ENCODE peak calls at places on chromosomes 1 and 21, in seven cellular contexts. One of them, this sample, is unnamed.

GRCh38 chr1:44802306-44803061 is 2.3 kb downstream of the PLK3 start:
- DNase-seq in AG08396: no peak
- DNase-seq in NAMALWA: no peak
- DNase-seq in occipital lobe: peak
- DNase-seq in stimulated activated CD4-positive, alpha-beta T cell treated with anti-CD3 and anti-CD28 coated beads, Interleukin-1b, Interleukin-23, amount 100 ng/mL, for 1 hour: no peak
- DNase-seq in tibial artery: peak
- DNase-seq in hepatic stellate cell: no peak
- DNase-seq in this sample: no peak

GRCh38 chr1:8398677-8399076 is 80.8 kb downstream of the SLC45A1 start:
- DNase-seq in AG08396: no peak
- DNase-seq in NAMALWA: peak
- DNase-seq in occipital lobe: no peak
- DNase-seq in stimulated activated CD4-positive, alpha-beta T cell treated with anti-CD3 and anti-CD28 coated beads, Interleukin-1b, Interleukin-23, amount 100 ng/mL, for 1 hour: no peak
- DNase-seq in tibial artery: no peak
- DNase-seq in hepatic stellate cell: no peak
- DNase-seq in this sample: no peak

GRCh38 chr1:186155594-186155993 is 219.5 kb downstream of the TPR start:
- DNase-seq in AG08396: peak
- DNase-seq in NAMALWA: peak
- DNase-seq in occipital lobe: no peak
- DNase-seq in stimulated activated CD4-positive, alpha-beta T cell treated with anti-CD3 and anti-CD28 coated beads, Interleukin-1b, Interleukin-23, amount 100 ng/mL, for 1 hour: no peak
- DNase-seq in tibial artery: no peak
- DNase-seq in hepatic stellate cell: peak
- DNase-seq in this sample: no peak

GRCh38 chr1:12760256-12760795 is 13.2 kb upstream of the PRAMEF12 start:
- DNase-seq in AG08396: no peak
- DNase-seq in NAMALWA: peak
- DNase-seq in occipital lobe: no peak
- DNase-seq in stimulated activated CD4-positive, alpha-beta T cell treated with anti-CD3 and anti-CD28 coated beads, Interleukin-1b, Interleukin-23, amount 100 ng/mL, for 1 hour: no peak
- DNase-seq in tibial artery: no peak
- DNase-seq in hepatic stellate cell: no peak
- DNase-seq in this sample: no peak

GRCh38 chr1:156504062-156504813 is 3.7 kb upstream of the MEF2D start:
- DNase-seq in AG08396: no peak
- DNase-seq in NAMALWA: peak
- DNase-seq in occipital lobe: no peak
- DNase-seq in stimulated activated CD4-positive, alpha-beta T cell treated with anti-CD3 and anti-CD28 coated beads, Interleukin-1b, Interleukin-23, amount 100 ng/mL, for 1 hour: no peak
- DNase-seq in tibial artery: no peak
- DNase-seq in hepatic stellate cell: no peak
- DNase-seq in this sample: no peak

GRCh38 chr1:43818691-43819090 is 111.4 kb downstream of the ST3GAL3 start:
- DNase-seq in AG08396: no peak
- DNase-seq in NAMALWA: no peak
- DNase-seq in occipital lobe: no peak
- DNase-seq in stimulated activated CD4-positive, alpha-beta T cell treated with anti-CD3 and anti-CD28 coated beads, Interleukin-1b, Interleukin-23, amount 100 ng/mL, for 1 hour: no peak
- DNase-seq in tibial artery: no peak
- DNase-seq in hepatic stellate cell: no peak
- DNase-seq in this sample: no peak

GRCh38 chr1:12556368-12556930 is 61.6 kb downstream of the DHRS3 start:
- DNase-seq in AG08396: peak
- DNase-seq in NAMALWA: no peak
- DNase-seq in occipital lobe: no peak
- DNase-seq in stimulated activated CD4-positive, alpha-beta T cell treated with anti-CD3 and anti-CD28 coated beads, Interleukin-1b, Interleukin-23, amount 100 ng/mL, for 1 hour: no peak
- DNase-seq in tibial artery: peak
- DNase-seq in hepatic stellate cell: peak
- DNase-seq in this sample: no peak

GRCh38 chr1:118184737-118185082 is 318 bp downstream of the SPAG17 start:
- DNase-seq in AG08396: no peak
- DNase-seq in NAMALWA: no peak
- DNase-seq in occipital lobe: no peak
- DNase-seq in stimulated activated CD4-positive, alpha-beta T cell treated with anti-CD3 and anti-CD28 coated beads, Interleukin-1b, Interleukin-23, amount 100 ng/mL, for 1 hour: no peak
- DNase-seq in tibial artery: no peak
- DNase-seq in hepatic stellate cell: no peak
- DNase-seq in this sample: no peak

GRCh38 chr1:171939730-171940129 is 98.4 kb downstream of the DNM3 start:
- DNase-seq in AG08396: no peak
- DNase-seq in NAMALWA: no peak
- DNase-seq in occipital lobe: no peak
- DNase-seq in stimulated activated CD4-positive, alpha-beta T cell treated with anti-CD3 and anti-CD28 coated beads, Interleukin-1b, Interleukin-23, amount 100 ng/mL, for 1 hour: no peak
- DNase-seq in tibial artery: no peak
- DNase-seq in hepatic stellate cell: no peak
- DNase-seq in this sample: no peak

GRCh38 chr21:31161157-31161556 is 122.9 kb upstream of the KRTAP19-8 start:
- DNase-seq in AG08396: no peak
- DNase-seq in NAMALWA: no peak
- DNase-seq in occipital lobe: peak
- DNase-seq in stimulated activated CD4-positive, alpha-beta T cell treated with anti-CD3 and anti-CD28 coated beads, Interleukin-1b, Interleukin-23, amount 100 ng/mL, for 1 hour: no peak
- DNase-seq in tibial artery: no peak
- DNase-seq in hepatic stellate cell: no peak
- DNase-seq in this sample: no peak

GRCh38 chr1:192887426-192887825 is 78.6 kb downstream of the RGS2 start:
- DNase-seq in AG08396: no peak
- DNase-seq in NAMALWA: no peak
- DNase-seq in occipital lobe: no peak
- DNase-seq in stimulated activated CD4-positive, alpha-beta T cell treated with anti-CD3 and anti-CD28 coated beads, Interleukin-1b, Interleukin-23, amount 100 ng/mL, for 1 hour: no peak
- DNase-seq in tibial artery: no peak
- DNase-seq in hepatic stellate cell: no peak
- DNase-seq in this sample: no peak

GRCh38 chr1:36879613-36880012 is 154.7 kb downstream of the GRIK3 start:
- DNase-seq in AG08396: no peak
- DNase-seq in NAMALWA: no peak
- DNase-seq in occipital lobe: no peak
- DNase-seq in stimulated activated CD4-positive, alpha-beta T cell treated with anti-CD3 and anti-CD28 coated beads, Interleukin-1b, Interleukin-23, amount 100 ng/mL, for 1 hour: no peak
- DNase-seq in tibial artery: no peak
- DNase-seq in hepatic stellate cell: no peak
- DNase-seq in this sample: no peak

GRCh38 chr1:116769561-116769977 is 15.3 kb downstream of the CD2 start:
- DNase-seq in AG08396: no peak
- DNase-seq in NAMALWA: peak
- DNase-seq in occipital lobe: no peak
- DNase-seq in stimulated activated CD4-positive, alpha-beta T cell treated with anti-CD3 and anti-CD28 coated beads, Interleukin-1b, Interleukin-23, amount 100 ng/mL, for 1 hour: no peak
- DNase-seq in tibial artery: no peak
- DNase-seq in hepatic stellate cell: no peak
- DNase-seq in this sample: no peak

GRCh38 chr1:97136971-97137370 is 415.4 kb downstream of the PTBP2 start:
- DNase-seq in AG08396: no peak
- DNase-seq in NAMALWA: no peak
- DNase-seq in occipital lobe: no peak
- DNase-seq in stimulated activated CD4-positive, alpha-beta T cell treated with anti-CD3 and anti-CD28 coated beads, Interleukin-1b, Interleukin-23, amount 100 ng/mL, for 1 hour: no peak
- DNase-seq in tibial artery: no peak
- DNase-seq in hepatic stellate cell: no peak
- DNase-seq in this sample: no peak

GRCh38 chr1:115057661-115058249 is 28.1 kb downstream of the TSHB start:
- DNase-seq in AG08396: no peak
- DNase-seq in NAMALWA: no peak
- DNase-seq in occipital lobe: no peak
- DNase-seq in stimulated activated CD4-positive, alpha-beta T cell treated with anti-CD3 and anti-CD28 coated beads, Interleukin-1b, Interleukin-23, amount 100 ng/mL, for 1 hour: no peak
- DNase-seq in tibial artery: no peak
- DNase-seq in hepatic stellate cell: no peak
- DNase-seq in this sample: no peak

GRCh38 chr1:6336946-6337622 is 56.5 kb downstream of the ACOT7 start:
- DNase-seq in AG08396: no peak
- DNase-seq in NAMALWA: no peak
- DNase-seq in occipital lobe: no peak
- DNase-seq in stimulated activated CD4-positive, alpha-beta T cell treated with anti-CD3 and anti-CD28 coated beads, Interleukin-1b, Interleukin-23, amount 100 ng/mL, for 1 hour: no peak
- DNase-seq in tibial artery: no peak
- DNase-seq in hepatic stellate cell: no peak
- DNase-seq in this sample: no peak

GRCh38 chr1:200081151-200081981 is 53.9 kb downstream of the NR5A2 start:
- DNase-seq in AG08396: no peak
- DNase-seq in NAMALWA: no peak
- DNase-seq in occipital lobe: no peak
- DNase-seq in stimulated activated CD4-positive, alpha-beta T cell treated with anti-CD3 and anti-CD28 coated beads, Interleukin-1b, Interleukin-23, amount 100 ng/mL, for 1 hour: no peak
- DNase-seq in tibial artery: no peak
- DNase-seq in hepatic stellate cell: no peak
- DNase-seq in this sample: no peak

GRCh38 chr1:17251246-17251645 is 2.3 kb downstream of the PADI3 start:
- DNase-seq in AG08396: no peak
- DNase-seq in NAMALWA: no peak
- DNase-seq in occipital lobe: no peak
- DNase-seq in stimulated activated CD4-positive, alpha-beta T cell treated with anti-CD3 and anti-CD28 coated beads, Interleukin-1b, Interleukin-23, amount 100 ng/mL, for 1 hour: no peak
- DNase-seq in tibial artery: no peak
- DNase-seq in hepatic stellate cell: no peak
- DNase-seq in this sample: no peak

GRCh38 chr1:93448983-93449805 is 1.3 kb downstream of the FNBP1L start:
- DNase-seq in AG08396: peak
- DNase-seq in NAMALWA: no peak
- DNase-seq in occipital lobe: no peak
- DNase-seq in stimulated activated CD4-positive, alpha-beta T cell treated with anti-CD3 and anti-CD28 coated beads, Interleukin-1b, Interleukin-23, amount 100 ng/mL, for 1 hour: no peak
- DNase-seq in tibial artery: no peak
- DNase-seq in hepatic stellate cell: peak
- DNase-seq in this sample: no peak

GRCh38 chr1:9793291-9793690 is 30.5 kb downstream of the CLSTN1 start:
- DNase-seq in AG08396: no peak
- DNase-seq in NAMALWA: no peak
- DNase-seq in occipital lobe: no peak
- DNase-seq in stimulated activated CD4-positive, alpha-beta T cell treated with anti-CD3 and anti-CD28 coated beads, Interleukin-1b, Interleukin-23, amount 100 ng/mL, for 1 hour: no peak
- DNase-seq in tibial artery: no peak
- DNase-seq in hepatic stellate cell: no peak
- DNase-seq in this sample: no peak

GRCh38 chr1:230627767-230628166 is 14.5 kb upstream of the COG2 start:
- DNase-seq in AG08396: no peak
- DNase-seq in NAMALWA: no peak
- DNase-seq in occipital lobe: no peak
- DNase-seq in stimulated activated CD4-positive, alpha-beta T cell treated with anti-CD3 and anti-CD28 coated beads, Interleukin-1b, Interleukin-23, amount 100 ng/mL, for 1 hour: no peak
- DNase-seq in tibial artery: no peak
- DNase-seq in hepatic stellate cell: no peak
- DNase-seq in this sample: no peak

GRCh38 chr1:243910612-243911011 is 60.6 kb upstream of the AKT3 start:
- DNase-seq in AG08396: no peak
- DNase-seq in NAMALWA: peak
- DNase-seq in occipital lobe: no peak
- DNase-seq in stimulated activated CD4-positive, alpha-beta T cell treated with anti-CD3 and anti-CD28 coated beads, Interleukin-1b, Interleukin-23, amount 100 ng/mL, for 1 hour: no peak
- DNase-seq in tibial artery: no peak
- DNase-seq in hepatic stellate cell: no peak
- DNase-seq in this sample: no peak

GRCh38 chr1:28812669-28813468 is 899 bp downstream of the OPRD1 start:
- DNase-seq in AG08396: no peak
- DNase-seq in NAMALWA: no peak
- DNase-seq in occipital lobe: no peak
- DNase-seq in stimulated activated CD4-positive, alpha-beta T cell treated with anti-CD3 and anti-CD28 coated beads, Interleukin-1b, Interleukin-23, amount 100 ng/mL, for 1 hour: no peak
- DNase-seq in tibial artery: no peak
- DNase-seq in hepatic stellate cell: no peak
- DNase-seq in this sample: no peak

GRCh38 chr1:48851638-48852037 is 74.9 kb upstream of the BEND5 start:
- DNase-seq in AG08396: no peak
- DNase-seq in NAMALWA: no peak
- DNase-seq in occipital lobe: no peak
- DNase-seq in stimulated activated CD4-positive, alpha-beta T cell treated with anti-CD3 and anti-CD28 coated beads, Interleukin-1b, Interleukin-23, amount 100 ng/mL, for 1 hour: no peak
- DNase-seq in tibial artery: no peak
- DNase-seq in hepatic stellate cell: no peak
- DNase-seq in this sample: no peak

GRCh38 chr1:18157352-18157751 is 49.8 kb downstream of the IGSF21 start:
- DNase-seq in AG08396: no peak
- DNase-seq in NAMALWA: no peak
- DNase-seq in occipital lobe: no peak
- DNase-seq in stimulated activated CD4-positive, alpha-beta T cell treated with anti-CD3 and anti-CD28 coated beads, Interleukin-1b, Interleukin-23, amount 100 ng/mL, for 1 hour: no peak
- DNase-seq in tibial artery: no peak
- DNase-seq in hepatic stellate cell: no peak
- DNase-seq in this sample: no peak

GRCh38 chr1:162846256-162847212 is 14.4 kb downstream of the CCDC190 start:
- DNase-seq in AG08396: peak
- DNase-seq in NAMALWA: no peak
- DNase-seq in occipital lobe: no peak
- DNase-seq in stimulated activated CD4-positive, alpha-beta T cell treated with anti-CD3 and anti-CD28 coated beads, Interleukin-1b, Interleukin-23, amount 100 ng/mL, for 1 hour: no peak
- DNase-seq in tibial artery: no peak
- DNase-seq in hepatic stellate cell: no peak
- DNase-seq in this sample: no peak

GRCh38 chr1:153805042-153805745 is 30.0 kb downstream of the SLC27A3 start:
- DNase-seq in AG08396: peak
- DNase-seq in NAMALWA: peak
- DNase-seq in occipital lobe: no peak
- DNase-seq in stimulated activated CD4-positive, alpha-beta T cell treated with anti-CD3 and anti-CD28 coated beads, Interleukin-1b, Interleukin-23, amount 100 ng/mL, for 1 hour: no peak
- DNase-seq in tibial artery: peak
- DNase-seq in hepatic stellate cell: peak
- DNase-seq in this sample: no peak

GRCh38 chr1:23529146-23530088 is 1.6 kb downstream of the E2F2 start:
- DNase-seq in AG08396: no peak
- DNase-seq in NAMALWA: peak
- DNase-seq in occipital lobe: no peak
- DNase-seq in stimulated activated CD4-positive, alpha-beta T cell treated with anti-CD3 and anti-CD28 coated beads, Interleukin-1b, Interleukin-23, amount 100 ng/mL, for 1 hour: no peak
- DNase-seq in tibial artery: no peak
- DNase-seq in hepatic stellate cell: no peak
- DNase-seq in this sample: no peak

GRCh38 chr1:156233421-156234127 is 8.4 kb upstream of the BGLAP start:
- DNase-seq in AG08396: peak
- DNase-seq in NAMALWA: no peak
- DNase-seq in occipital lobe: no peak
- DNase-seq in stimulated activated CD4-positive, alpha-beta T cell treated with anti-CD3 and anti-CD28 coated beads, Interleukin-1b, Interleukin-23, amount 100 ng/mL, for 1 hour: no peak
- DNase-seq in tibial artery: no peak
- DNase-seq in hepatic stellate cell: peak
- DNase-seq in this sample: no peak

GRCh38 chr1:23244362-23244761 is 27.1 kb upstream of the HTR1D start:
- DNase-seq in AG08396: no peak
- DNase-seq in NAMALWA: no peak
- DNase-seq in occipital lobe: no peak
- DNase-seq in stimulated activated CD4-positive, alpha-beta T cell treated with anti-CD3 and anti-CD28 coated beads, Interleukin-1b, Interleukin-23, amount 100 ng/mL, for 1 hour: no peak
- DNase-seq in tibial artery: no peak
- DNase-seq in hepatic stellate cell: no peak
- DNase-seq in this sample: no peak

GRCh38 chr1:42932442-42932941 is 26.2 kb downstream of the SLC2A1 start:
- DNase-seq in AG08396: no peak
- DNase-seq in NAMALWA: no peak
- DNase-seq in occipital lobe: no peak
- DNase-seq in stimulated activated CD4-positive, alpha-beta T cell treated with anti-CD3 and anti-CD28 coated beads, Interleukin-1b, Interleukin-23, amount 100 ng/mL, for 1 hour: no peak
- DNase-seq in tibial artery: no peak
- DNase-seq in hepatic stellate cell: no peak
- DNase-seq in this sample: no peak